ENCODE peak calls at places on chromosome X, in four cellular contexts. Y is PC-3, G is HCT116, N is hepatocyte. X is an unnamed sample.

GRCh38 chrX:146055733-146056132 is 238.1 kb downstream of the SLITRK2 start:
- DNase-seq in Y (no peak), G (no peak), N (no peak), X (no peak)

GRCh38 chrX:48489892-48490291 is 13.9 kb downstream of the FTSJ1 start:
- DNase-seq in Y (no peak), G (no peak), N (no peak), X (no peak)

GRCh38 chrX:68710870-68711576 is 63.6 kb downstream of the STARD8 start:
- DNase-seq in Y (peak; percentile 65), G (peak; percentile 32), N (peak; percentile 72), X (peak; percentile 60)

GRCh38 chrX:117701050-117701449 is 415.6 kb downstream of the KLHL13 start:
- DNase-seq in Y (no peak), G (no peak), N (no peak), X (no peak)

GRCh38 chrX:119757979-119758681 is at the start of gene SOWAHD:
- DNase-seq in Y (peak; percentile 50), G (no peak), N (peak; percentile 72), X (peak; percentile 49)

GRCh38 chrX:34624416-34624815 is 32.7 kb downstream of the TMEM47 start:
- DNase-seq in Y (no peak), G (no peak), N (no peak), X (peak; percentile 12)

GRCh38 chrX:134520860-134521390 is 61.0 kb downstream of the HPRT1 start:
- DNase-seq in Y (peak; percentile 79), G (peak; percentile 51), N (peak; percentile 57), X (peak; percentile 65)

GRCh38 chrX:97308161-97308560 is 424.5 kb downstream of the RPA4 start:
- DNase-seq in Y (no peak), G (no peak), N (no peak), X (peak; percentile 10)

GRCh38 chrX:70592091-70592490 is 147.5 kb downstream of the DLG3 start:
- DNase-seq in Y (peak; percentile 88), G (peak; percentile 26), N (peak; percentile 10), X (peak; percentile 84)

GRCh38 chrX:110421499-110422455 is 63.1 kb downstream of the RTL9 start:
- DNase-seq in Y (no peak), G (no peak), N (no peak), X (no peak)

GRCh38 chrX:149527705-149528104 is 13.1 kb upstream of the EOLA1 start:
- DNase-seq in Y (peak; percentile 54), G (no peak), N (no peak), X (peak; percentile 51)

GRCh38 chrX:46582964-46583363 is 9.4 kb downstream of the CHST7 start:
- DNase-seq in Y (no peak), G (no peak), N (no peak), X (peak; percentile 87)

GRCh38 chrX:23548164-23548563 is 119.1 kb upstream of the PRDX4 start:
- DNase-seq in Y (peak; percentile 89), G (no peak), N (no peak), X (peak; percentile 6)

GRCh38 chrX:155068165-155068564 is 2.8 kb downstream of the CMC4 start:
- DNase-seq in Y (peak; percentile 82), G (no peak), N (no peak), X (peak; percentile 80)

DNA sequence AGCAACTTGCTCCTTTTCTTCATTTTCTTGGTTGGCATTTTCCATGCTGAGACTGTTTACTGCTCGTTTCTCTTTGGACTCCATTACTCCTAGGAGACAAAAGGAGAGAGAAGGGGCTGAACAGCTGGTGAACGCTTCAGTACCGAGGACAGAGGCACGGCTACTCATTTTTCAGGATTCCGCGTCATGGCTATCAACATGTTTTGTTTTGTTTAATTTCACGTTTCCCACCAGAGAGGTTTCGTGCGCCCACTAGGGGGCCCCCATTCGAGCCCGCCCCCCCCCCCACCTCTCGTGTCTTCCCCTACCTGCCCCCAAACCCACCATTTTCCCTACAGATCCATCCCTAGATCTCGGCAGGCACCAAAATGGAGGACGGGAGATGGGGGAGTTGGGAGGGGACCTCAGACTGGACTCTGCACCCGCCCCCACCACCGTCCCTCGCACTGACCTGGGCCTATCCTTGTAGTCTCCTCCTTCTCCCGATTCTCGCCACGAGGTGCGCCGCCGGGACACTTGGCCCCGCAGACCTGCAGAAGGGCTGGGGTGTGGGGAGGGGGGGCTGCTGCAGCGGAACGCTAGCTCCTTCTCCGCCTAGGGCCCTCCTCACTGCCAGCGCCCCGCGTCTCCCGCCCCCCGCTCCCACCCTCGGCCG is 653 bp downstream of the BEX1 start:
- DNase-seq in Y (peak; percentile 43), G (no peak), N (peak; percentile 58), X (peak; percentile 60)
- TF ChIP-seq EZH2phosphoT487 in Y (no peak), G (no peak), N (no peak), X (no peak)

GRCh38 chrX:12981880-12982279 is 7.0 kb downstream of the TMSB4X start:
- DNase-seq in Y (no peak), G (no peak), N (no peak), X (no peak)
- H3K4me1 ChIP-seq in Y (peaks cover 40% of the 10 kb centered on the region), G (peaks cover 13% of the 10 kb centered on the region), N (peaks cover 42% of the 10 kb centered on the region), X (peaks cover 24% of the 10 kb centered on the region)

DNA sequence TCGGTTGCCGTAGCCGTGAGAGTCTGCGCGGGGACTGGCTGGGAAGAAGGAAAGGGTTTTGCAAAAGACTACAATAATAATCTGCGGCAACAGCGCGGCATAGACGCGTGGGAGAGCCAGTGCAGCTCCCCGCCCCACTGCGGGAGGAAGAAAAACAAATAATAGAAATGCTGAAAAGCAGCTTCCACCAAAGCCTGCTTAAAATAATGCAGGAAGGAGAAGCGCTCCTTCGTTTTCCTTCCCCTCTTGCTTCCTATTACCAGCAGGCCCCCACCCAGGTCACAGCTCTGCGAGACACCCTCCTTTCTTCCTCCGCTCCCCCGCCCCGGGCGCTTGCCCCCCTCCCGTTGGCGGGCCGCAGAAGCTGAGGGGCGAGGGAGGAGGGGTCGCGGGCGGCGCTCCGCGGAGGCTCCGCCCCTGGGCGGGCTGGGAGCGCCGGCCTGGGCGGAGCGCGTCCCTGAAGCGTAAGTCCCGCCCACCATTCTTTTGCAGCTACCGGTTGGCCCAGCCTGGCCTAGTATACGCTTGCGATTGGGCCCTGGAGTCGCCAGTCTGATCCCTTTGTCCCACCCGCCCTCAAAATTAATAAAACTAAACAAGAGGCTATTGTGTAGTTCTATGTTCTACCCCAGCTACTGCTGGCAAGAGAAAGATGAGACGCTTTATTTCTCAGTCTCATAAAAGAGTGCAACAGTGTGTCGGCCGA is 636 bp upstream of the AMOT start:
- DNase-seq in Y (peak; percentile 74), G (peak; percentile 68), N (peak; percentile 98), X (peak; percentile 91)
- H3K27ac ChIP-seq in Y (no peak overlapping the region), G (peak overlapping the region; percentile 47), N (peak overlapping the region; percentile 85), X (no peak overlapping the region)

DNA sequence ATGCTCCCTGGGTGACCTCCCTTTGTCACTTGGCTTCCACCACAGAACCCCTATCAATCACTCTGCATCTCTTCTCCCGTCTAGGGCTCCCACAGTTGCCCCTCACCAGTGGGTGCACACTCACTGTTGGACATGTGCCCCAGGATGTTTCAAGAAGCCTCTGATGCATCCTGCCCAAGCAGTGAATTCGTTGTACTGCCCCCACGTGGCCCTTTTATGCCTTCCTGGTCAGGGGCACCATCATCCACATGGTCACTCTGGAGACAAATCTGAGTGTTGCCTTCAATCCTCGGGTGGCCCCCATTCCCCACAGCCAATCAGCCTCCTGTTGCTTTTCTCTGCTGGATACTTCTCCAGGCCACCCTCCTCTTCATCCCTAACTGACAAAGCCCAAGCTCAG is 12.2 kb downstream of the ITIH6 start:
- DNase-seq in Y (peak; percentile 7), G (no peak), N (no peak), X (peak; percentile 27)
- TF ChIP-seq EZH2phosphoT487 in Y (no peak), G (no peak), N (no peak), X (no peak)

GRCh38 chrX:65706041-65706828 is 38.8 kb downstream of the MSN start:
- DNase-seq in Y (peak; percentile 69), G (no peak), N (no peak), X (peak; percentile 83)

GRCh38 chrX:65702956-65703355 is 35.5 kb downstream of the MSN start:
- DNase-seq in Y (no peak), G (no peak), N (no peak), X (no peak)

GRCh38 chrX:65707153-65707552 is 39.7 kb downstream of the MSN start:
- DNase-seq in Y (no peak), G (no peak), N (no peak), X (no peak)

DNA sequence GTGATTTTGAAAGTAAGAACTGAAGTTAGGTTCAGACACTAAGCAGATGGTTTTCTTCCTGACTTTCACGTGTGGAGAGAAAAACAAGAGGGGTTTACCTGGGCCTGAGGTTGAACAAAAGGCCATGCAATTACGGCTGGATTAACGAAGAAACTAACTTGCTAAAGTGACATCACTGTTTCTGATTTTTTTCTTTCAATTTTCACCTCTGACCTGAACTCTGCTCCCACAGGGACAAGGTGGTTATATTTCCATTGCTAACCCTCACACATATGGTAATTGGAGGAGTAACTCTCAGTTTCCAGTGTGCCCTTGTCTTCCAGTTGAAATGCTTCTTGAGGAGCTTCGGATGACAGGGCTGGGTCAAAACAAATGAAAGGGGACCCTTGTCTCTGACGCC is 38.0 kb downstream of the MSN start:
- DNase-seq in Y (no peak), G (no peak), N (no peak), X (no peak)
- H3K4me1 ChIP-seq in Y (peaks cover 39% of the 10 kb centered on the region), G (peaks cover 20% of the 10 kb centered on the region), N (no peaks in the 10 kb centered on the region), X (peaks cover 46% of the 10 kb centered on the region)

DNA sequence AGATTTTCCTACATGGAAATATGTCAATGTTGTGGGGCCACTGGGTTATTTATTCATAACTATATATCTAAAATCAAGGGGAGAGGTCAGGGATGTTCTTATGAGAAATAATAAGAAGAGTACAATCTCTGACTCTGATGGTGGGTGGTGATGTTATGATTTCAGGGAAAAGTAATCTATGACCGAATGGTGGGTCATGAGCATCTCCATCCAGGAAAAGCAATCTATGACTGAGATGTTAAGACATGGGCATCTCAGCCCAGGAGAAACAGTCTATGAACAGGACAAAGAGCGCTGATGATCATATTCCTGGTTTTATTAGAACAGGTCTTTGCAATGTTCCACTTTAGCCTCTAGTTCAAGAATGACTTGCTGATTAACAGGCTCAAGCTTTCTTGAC is 137.1 kb downstream of the ARSF start:
- DNase-seq in Y (no peak), G (no peak), N (no peak), X (no peak)
- H3K27ac ChIP-seq in Y (no peak overlapping the region), G (no peak overlapping the region), N (peak overlapping the region; percentile 60), X (no peak overlapping the region)